ENCODE peak calls at places on chromosome 17, in nine cellular contexts. D is CD8-positive, alpha-beta memory T cell; L is suprapubic skin; Z is OCI-LY7; M is MM.1S; F is A549; S is upper lobe of right lung; K is thyroid gland; W is neuronal stem cell. U is an unnamed sample. For H3K9me3, the result is how much of the 10 kb centered on the place peaks cover.

GRCh38 chr17:28949185-28950016 is 1.9 kb downstream of the PHF12 start:
- DNase-seq in D (peak), L (peak), Z (peak), M (peak), F (peak), S (peak), K (peak), W (peak), U (peak)

GRCh38 chr17:1413281-1413791 is 13.3 kb upstream of the YWHAE start:
- DNase-seq in D (no peak), L (no peak), Z (no peak), M (no peak), F (no peak), S (peak), K (peak), W (no peak), U (peak)

GRCh38 chr17:79042421-79043190 is 18.6 kb downstream of the C1QTNF1 start:
- DNase-seq in D (peak), L (no peak), Z (peak), M (peak), F (peak), S (peak), K (peak), W (no peak), U (peak)

GRCh38 chr17:16521070-16521727 is 29.2 kb upstream of the LRRC75A start:
- DNase-seq in D (peak), L (peak), Z (peak), M (peak), F (peak), S (no peak), K (peak), W (peak), U (peak)

GRCh38 chr17:76541739-76542450 is 2.1 kb downstream of the PRCD start:
- DNase-seq in D (no peak), L (no peak), Z (no peak), M (no peak), F (no peak), S (no peak), K (no peak), W (no peak), U (peak)

GRCh38 chr17:63930951-63931575 is 1.1 kb downstream of the CD79B start:
- DNase-seq in D (peak), L (peak), Z (peak), M (peak), F (no peak), S (peak), K (peak), W (no peak), U (no peak)

GRCh38 chr17:79191270-79191934 is 116.8 kb downstream of the ENGASE start:
- DNase-seq in D (no peak), L (no peak), Z (no peak), M (no peak), F (no peak), S (no peak), K (no peak), W (no peak), U (no peak)

GRCh38 chr17:44601574-44602372 is 44.5 kb downstream of the FZD2 start:
- DNase-seq in D (no peak), L (no peak), Z (no peak), M (no peak), F (no peak), S (peak), K (no peak), W (no peak), U (no peak)

GRCh38 chr17:45372325-45372869 is 55.6 kb upstream of the MAP3K14 start:
- DNase-seq in D (no peak), L (peak), Z (no peak), M (no peak), F (peak), S (peak), K (no peak), W (no peak), U (no peak)

GRCh38 chr17:35254107-35254802 is 11.4 kb downstream of the SLFN5 start:
- DNase-seq in D (no peak), L (no peak), Z (no peak), M (no peak), F (peak), S (no peak), K (peak), W (no peak), U (peak)

DNA sequence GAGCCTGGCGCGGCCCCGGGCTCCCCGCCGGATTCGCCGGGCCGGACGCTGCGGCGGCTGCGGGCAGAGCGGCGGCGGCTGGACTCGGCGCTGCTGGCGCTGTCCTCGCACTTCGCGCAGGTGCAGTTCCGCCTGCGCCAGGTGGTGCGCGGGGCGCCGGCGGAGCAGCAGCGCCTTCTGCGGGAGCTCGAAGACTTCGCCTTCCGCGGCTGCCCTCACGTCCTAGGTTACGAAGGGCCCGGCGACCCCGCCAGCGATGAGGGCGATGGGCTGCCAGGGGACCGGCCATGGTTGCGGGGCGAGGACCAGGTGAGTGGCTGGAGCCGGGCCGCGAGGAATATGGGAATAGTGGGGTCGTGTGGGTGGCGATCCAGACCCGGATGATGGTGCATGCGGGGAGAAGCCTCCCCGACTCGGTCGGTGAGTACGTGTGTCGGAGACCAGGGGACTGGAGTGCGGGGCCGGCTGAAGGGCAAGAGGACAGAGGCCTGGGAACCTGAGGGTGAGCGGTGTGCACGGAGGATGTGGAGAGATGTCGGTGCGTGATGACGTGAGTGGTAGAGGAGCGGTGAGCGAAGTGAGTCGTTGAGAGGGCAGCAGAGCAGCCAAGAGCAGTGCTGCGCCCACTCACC is 517 bp downstream of the RUNDC1 start:
- DNase-seq in D (peak), L (no peak), Z (peak), M (peak), F (peak), S (peak), K (peak), W (peak), U (peak)
- H3K4me3 ChIP-seq in D (peak), L (peak), Z (peak), M (peak), F (peak), S (peak), K (peak), W (peak), U (peak)

GRCh38 chr17:22145605-22146178 is 453.4 kb downstream of the KCNJ18 start:
- DNase-seq in D (no peak), L (no peak), Z (no peak), M (no peak), F (no peak), S (no peak), K (no peak), W (no peak), U (no peak)

GRCh38 chr17:22138861-22139469 is 446.6 kb downstream of the KCNJ18 start:
- DNase-seq in D (no peak), L (no peak), Z (no peak), M (peak), F (no peak), S (no peak), K (no peak), W (no peak), U (no peak)

DNA sequence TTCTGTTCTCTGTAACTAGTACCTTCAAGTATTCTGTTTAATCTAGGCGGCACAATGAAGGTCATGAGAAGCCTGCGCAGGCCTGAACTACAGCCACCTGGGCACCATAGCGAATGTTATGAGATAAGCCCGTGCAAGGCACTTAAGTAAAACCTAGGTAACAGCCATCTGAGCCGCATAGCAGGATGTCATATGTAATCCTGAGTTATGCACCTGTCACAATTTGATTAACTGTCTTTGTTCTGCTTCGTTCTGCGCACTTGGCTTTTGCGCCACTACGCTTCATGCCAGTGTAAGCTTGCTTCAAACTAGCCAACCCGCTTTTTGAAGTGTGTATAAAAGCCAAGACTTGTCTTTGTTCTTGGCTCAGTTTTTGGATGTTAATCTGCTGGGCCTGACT is 449.8 kb downstream of the KCNJ18 start:
- DNase-seq in D (no peak), L (no peak), Z (no peak), M (no peak), F (no peak), S (no peak), K (no peak), W (no peak), U (no peak)
- H3K9me3 ChIP-seq in D (under half), L (under half), Z (under half), M (under half), F (under half), S (under half), K (under half), W (under half), U (under half)

GRCh38 chr17:40417258-40417608 is 463 bp downstream of the TOP2A start:
- DNase-seq in D (no peak), L (no peak), Z (peak), M (peak), F (no peak), S (no peak), K (no peak), W (no peak), U (no peak)

GRCh38 chr17:40418428-40418706 is 671 bp upstream of the TOP2A start:
- DNase-seq in D (no peak), L (no peak), Z (no peak), M (no peak), F (no peak), S (no peak), K (no peak), W (no peak), U (no peak)

GRCh38 chr17:40415390-40415789 is 2.3 kb downstream of the TOP2A start:
- DNase-seq in D (no peak), L (no peak), Z (peak), M (peak), F (peak), S (no peak), K (no peak), W (no peak), U (no peak)

GRCh38 chr17:40417609-40418427 is at the start of gene TOP2A:
- DNase-seq in D (peak), L (peak), Z (peak), M (peak), F (peak), S (peak), K (peak), W (peak), U (peak)

GRCh38 chr17:40416671-40417070 is 1.0 kb downstream of the TOP2A start:
- DNase-seq in D (no peak), L (no peak), Z (peak), M (peak), F (no peak), S (no peak), K (no peak), W (no peak), U (no peak)
- H3K4me3 ChIP-seq in D (peak), L (peak), Z (peak), M (peak), F (peak), S (no peak), K (no peak), W (peak), U (no peak)

GRCh38 chr17:69714659-69715058 is 300.2 kb downstream of the MAP2K6 start:
- DNase-seq in D (no peak), L (no peak), Z (no peak), M (no peak), F (no peak), S (no peak), K (no peak), W (no peak), U (no peak)

GRCh38 chr17:69715656-69716055 is 301.2 kb downstream of the MAP2K6 start:
- DNase-seq in D (no peak), L (no peak), Z (no peak), M (no peak), F (no peak), S (no peak), K (no peak), W (no peak), U (no peak)

GRCh38 chr17:69717214-69717613 is 302.7 kb downstream of the MAP2K6 start:
- DNase-seq in D (no peak), L (no peak), Z (no peak), M (no peak), F (no peak), S (no peak), K (no peak), W (no peak), U (no peak)

GRCh38 chr17:69717819-69718218 is 303.3 kb downstream of the MAP2K6 start:
- DNase-seq in D (no peak), L (no peak), Z (no peak), M (no peak), F (no peak), S (no peak), K (no peak), W (no peak), U (no peak)

GRCh38 chr17:69716571-69716970 is 302.1 kb downstream of the MAP2K6 start:
- DNase-seq in D (no peak), L (no peak), Z (no peak), M (no peak), F (no peak), S (no peak), K (peak), W (no peak), U (no peak)
- H3K9me3 ChIP-seq in D (under half), L (under half), Z (under half), M (under half), F (under half), S (under half), K (under half), W (under half), U (under half)

DNA sequence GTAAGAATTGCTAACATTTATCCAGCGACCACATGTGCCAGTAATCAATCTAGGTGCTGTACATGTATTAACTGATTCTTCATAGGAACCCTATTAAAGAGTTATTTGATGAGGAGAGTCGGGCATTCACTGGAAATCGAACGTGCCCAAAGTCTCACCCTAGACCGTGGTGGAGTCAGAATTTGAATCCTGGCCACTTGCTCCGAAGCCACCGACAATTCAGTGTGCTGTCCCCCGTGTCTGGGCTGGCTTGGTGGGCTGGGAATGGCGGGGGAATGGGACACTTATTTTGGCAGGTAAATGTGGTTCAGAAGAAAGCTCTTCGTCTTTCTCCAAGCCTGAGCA is 707 bp upstream of the KSR1 start:
- DNase-seq in D (no peak), L (no peak), Z (no peak), M (no peak), F (no peak), S (no peak), K (no peak), W (no peak), U (no peak)
- H3K4me3 ChIP-seq in D (peak), L (peak), Z (peak), M (peak), F (peak), S (peak), K (no peak), W (peak), U (peak)

GRCh38 chr17:52759864-52760263 is 601.4 kb upstream of the CA10 start:
- DNase-seq in D (no peak), L (no peak), Z (no peak), M (no peak), F (no peak), S (no peak), K (no peak), W (no peak), U (no peak)
- H3K9me3 ChIP-seq in D (under half), L (under half), Z (under half), M (under half), F (under half), S (under half), K (under half), W (under half), U (under half)

GRCh38 chr17:5281814-5282638 is at the start of gene RABEP1:
- DNase-seq in D (peak), L (peak), Z (peak), M (peak), F (peak), S (peak), K (peak), W (peak), U (peak)
- H3K4me3 ChIP-seq in D (peak), L (peak), Z (peak), M (peak), F (peak), S (peak), K (no peak), W (peak), U (peak)

DNA sequence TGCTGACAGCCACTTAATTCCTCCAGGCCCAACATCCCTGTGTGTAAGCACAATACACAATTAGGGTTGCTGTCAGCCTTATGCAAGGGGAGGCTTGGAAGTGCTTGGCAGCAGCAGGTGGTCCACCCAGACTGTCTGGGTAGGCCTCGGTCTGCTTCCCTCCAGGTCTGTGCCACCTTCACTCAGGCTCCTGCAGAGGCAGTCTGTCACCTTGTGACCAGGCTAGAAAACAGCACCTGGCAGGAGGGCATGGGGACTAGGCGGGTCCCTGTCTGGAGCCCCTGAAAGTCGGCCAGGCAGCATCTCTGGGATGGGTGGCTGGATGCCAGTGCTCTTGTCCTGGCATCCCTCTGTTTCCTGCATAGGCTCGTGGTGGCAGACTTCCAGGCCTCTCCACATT is 578.1 kb downstream of the KCNJ18 start:
- DNase-seq in D (no peak), L (peak), Z (no peak), M (no peak), F (no peak), S (no peak), K (no peak), W (no peak), U (no peak)
- H3K9me3 ChIP-seq in D (under half), L (under half), Z (under half), M (under half), F (under half), S (under half), K (under half), W (under half), U (under half)